ENCODE peak calls at places on chromosome 14, in ten cellular contexts. X is adipocyte; M is osteocyte; J is occipital lobe; C is T1000; Y is activated T-cell treated with anti-CD3 and anti-CD28 coated beads, Interleukin-2, amount 50 U/mL, for 24 hours; G is NCI-H1436 treated with DMSO at 0.1 percent for 48 hours; N is HuH-7.5; P is hippocampal formation; H is T-helper 1 cell. T is an unnamed sample.

GRCh38 chr14:73264896-73265720 is 27.8 kb downstream of the PAPLN start:
- DNase-seq in X (no peak), M (no peak), J (no peak), C (no peak), Y (no peak), G (no peak), N (no peak), P (no peak), H (no peak), T (no peak)

GRCh38 chr14:86196476-86196875 is 666.5 kb downstream of the FLRT2 start:
- DNase-seq in X (no peak), M (no peak), J (no peak), C (no peak), Y (no peak), G (no peak), N (no peak), P (no peak), H (no peak), T (no peak)

GRCh38 chr14:68547305-68548193 is 245.3 kb downstream of the ZFP36L1 start:
- DNase-seq in X (peak; percentile 88), M (no peak), J (peak; percentile 57), C (peak; percentile 32), Y (no peak), G (no peak), N (no peak), P (no peak), H (no peak), T (no peak)

GRCh38 chr14:37819155-37820015 is 224.0 kb downstream of the TTC6 start:
- DNase-seq in X (peak; percentile 52), M (no peak), J (no peak), C (no peak), Y (no peak), G (no peak), N (no peak), P (no peak), H (no peak), T (no peak)

GRCh38 chr14:35973770-35974169 is 147.6 kb downstream of the BRMS1L start:
- DNase-seq in X (no peak), M (no peak), J (no peak), C (no peak), Y (no peak), G (no peak), N (no peak), P (no peak), H (no peak), T (no peak)

GRCh38 chr14:46137786-46138185 is 513.8 kb downstream of the RPL10L start:
- DNase-seq in X (no peak), M (no peak), J (no peak), C (no peak), Y (no peak), G (no peak), N (no peak), P (no peak), H (no peak), T (no peak)

GRCh38 chr14:94385553-94386057 is 2.8 kb downstream of the SERPINA1 start:
- DNase-seq in X (no peak), M (no peak), J (no peak), C (no peak), Y (no peak), G (no peak), N (no peak), P (no peak), H (no peak), T (no peak)

GRCh38 chr14:69922198-69922597 is 43.0 kb downstream of the SMOC1 start:
- DNase-seq in X (no peak), M (no peak), J (no peak), C (no peak), Y (no peak), G (no peak), N (no peak), P (no peak), H (no peak), T (no peak)

GRCh38 chr14:62428429-62429203 is 616.6 kb downstream of the KCNH5 start:
- DNase-seq in X (peak; percentile 27), M (no peak), J (no peak), C (no peak), Y (no peak), G (no peak), N (no peak), P (no peak), H (no peak), T (no peak)

GRCh38 chr14:68808696-68809095 is 15.8 kb upstream of the ZFP36L1 start:
- DNase-seq in X (no peak), M (no peak), J (no peak), C (peak; percentile 33), Y (no peak), G (no peak), N (no peak), P (no peak), H (no peak), T (no peak)

GRCh38 chr14:77883479-77884238 is 83.8 kb downstream of the ADCK1 start:
- DNase-seq in X (no peak), M (no peak), J (no peak), C (no peak), Y (no peak), G (peak; percentile 45), N (no peak), P (no peak), H (no peak), T (no peak)

GRCh38 chr14:82757775-82758174 is 1224.1 kb upstream of the SEL1L start:
- DNase-seq in X (no peak), M (no peak), J (no peak), C (no peak), Y (no peak), G (no peak), N (no peak), P (no peak), H (no peak), T (no peak)

GRCh38 chr14:44962573-44963528 is 861 bp downstream of the TOGARAM1 start:
- DNase-seq in X (peak; percentile 73), M (no peak), J (no peak), C (no peak), Y (no peak), G (no peak), N (no peak), P (peak; percentile 44), H (no peak), T (peak; percentile 59)

GRCh38 chr14:69043007-69043444 is 63.9 kb upstream of the ACTN1 start:
- DNase-seq in X (peak; percentile 20), M (no peak), J (no peak), C (no peak), Y (no peak), G (no peak), N (no peak), P (no peak), H (no peak), T (no peak)

GRCh38 chr14:23174266-23174665 is 9.2 kb downstream of the SLC7A8 start:
- DNase-seq in X (peak; percentile 75), M (no peak), J (no peak), C (no peak), Y (no peak), G (no peak), N (no peak), P (peak; percentile 32), H (no peak), T (peak; percentile 81)

GRCh38 chr14:104735830-104736642 is 12.0 kb downstream of the ADSS1 start:
- DNase-seq in X (peak; percentile 91), M (peak; percentile 89), J (peak; percentile 51), C (no peak), Y (no peak), G (no peak), N (no peak), P (peak; percentile 59), H (no peak), T (peak; percentile 70)

GRCh38 chr14:91253795-91254323 is 9.4 kb upstream of the GPR68 start:
- DNase-seq in X (no peak), M (no peak), J (no peak), C (no peak), Y (no peak), G (no peak), N (no peak), P (no peak), H (no peak), T (no peak)

GRCh38 chr14:23066855-23067744 is 9.8 kb upstream of the CDH24 start:
- DNase-seq in X (no peak), M (peak; percentile 65), J (no peak), C (no peak), Y (peak; percentile 20), G (no peak), N (no peak), P (no peak), H (no peak), T (no peak)

GRCh38 chr14:22561661-22562579 is 27.1 kb downstream of the DAD1 start:
- DNase-seq in X (no peak), M (peak; percentile 8), J (no peak), C (no peak), Y (peak; percentile 73), G (no peak), N (no peak), P (no peak), H (peak; percentile 85), T (no peak)

GRCh38 chr14:68785817-68786490 is 6.9 kb downstream of the ZFP36L1 start:
- DNase-seq in X (peak; percentile 39), M (no peak), J (no peak), C (no peak), Y (peak; percentile 62), G (no peak), N (no peak), P (no peak), H (peak; percentile 47), T (no peak)

GRCh38 chr14:21428930-21429329 is 27.0 kb downstream of the CHD8 start:
- DNase-seq in X (no peak), M (no peak), J (no peak), C (no peak), Y (no peak), G (no peak), N (no peak), P (no peak), H (no peak), T (no peak)

GRCh38 chr14:37592288-37593274 is 2.5 kb downstream of the FOXA1 start:
- DNase-seq in X (no peak), M (no peak), J (no peak), C (no peak), Y (no peak), G (no peak), N (no peak), P (no peak), H (no peak), T (no peak)

GRCh38 chr14:102539544-102540309 is 30.2 kb upstream of the ANKRD9 start:
- DNase-seq in X (peak; percentile 31), M (no peak), J (no peak), C (no peak), Y (no peak), G (peak; percentile 77), N (no peak), P (no peak), H (no peak), T (no peak)

GRCh38 chr14:50360851-50361250 is 35.8 kb downstream of the CDKL1 start:
- DNase-seq in X (no peak), M (no peak), J (no peak), C (no peak), Y (no peak), G (no peak), N (no peak), P (no peak), H (no peak), T (no peak)

GRCh38 chr14:94059998-94060397 is 21.0 kb downstream of the DDX24 start:
- DNase-seq in X (no peak), M (no peak), J (no peak), C (no peak), Y (no peak), G (no peak), N (no peak), P (no peak), H (no peak), T (no peak)

GRCh38 chr14:52786887-52787286 is 4.5 kb downstream of the GNPNAT1 start:
- DNase-seq in X (no peak), M (no peak), J (no peak), C (no peak), Y (no peak), G (no peak), N (no peak), P (no peak), H (no peak), T (no peak)

GRCh38 chr14:59337151-59337611 is 128.0 kb downstream of the GPR135 start:
- DNase-seq in X (peak; percentile 57), M (no peak), J (no peak), C (no peak), Y (no peak), G (no peak), N (no peak), P (no peak), H (no peak), T (no peak)

GRCh38 chr14:33773205-33774030 is 177.5 kb downstream of the EGLN3 start:
- DNase-seq in X (no peak), M (no peak), J (no peak), C (no peak), Y (no peak), G (no peak), N (no peak), P (no peak), H (no peak), T (no peak)

T was measured in putamen.